ENCODE peak calls at places on chromosomes 6 and 20, in five cellular contexts. One of them, this sample, is unnamed.

GRCh38 chr6:12132351-12133222 is 120.5 kb downstream of the HIVEP1 start:
- DNase-seq in omental fat pad: no peak
- DNase-seq in GM12865: no peak
- DNase-seq in left ventricle myocardium inferior: no peak
- DNase-seq in upper lobe of left lung: no peak
- DNase-seq in this sample: no peak

GRCh38 chr6:4879724-4880372 is 103.6 kb downstream of the CDYL start:
- DNase-seq in omental fat pad: no peak
- DNase-seq in GM12865: peak; percentile 85
- DNase-seq in left ventricle myocardium inferior: no peak
- DNase-seq in upper lobe of left lung: no peak
- DNase-seq in this sample: no peak

GRCh38 chr6:32752580-32752979 is 10.8 kb downstream of the HLA-DQB2 start:
- DNase-seq in omental fat pad: no peak
- DNase-seq in GM12865: no peak
- DNase-seq in left ventricle myocardium inferior: no peak
- DNase-seq in upper lobe of left lung: peak; percentile 48
- DNase-seq in this sample: no peak

GRCh38 chr20:58690351-58690750 is 2.2 kb upstream of the NPEPL1 start:
- DNase-seq in omental fat pad: no peak
- DNase-seq in GM12865: no peak
- DNase-seq in left ventricle myocardium inferior: no peak
- DNase-seq in upper lobe of left lung: no peak
- DNase-seq in this sample: no peak

GRCh38 chr6:24723270-24723669 is 4.3 kb upstream of the C6orf62 start:
- DNase-seq in omental fat pad: no peak
- DNase-seq in GM12865: no peak
- DNase-seq in left ventricle myocardium inferior: no peak
- DNase-seq in upper lobe of left lung: no peak
- DNase-seq in this sample: no peak

GRCh38 chr6:167000759-167001158 is 1.6 kb downstream of the CEP43 start:
- DNase-seq in omental fat pad: no peak
- DNase-seq in GM12865: no peak
- DNase-seq in left ventricle myocardium inferior: no peak
- DNase-seq in upper lobe of left lung: no peak
- DNase-seq in this sample: peak; percentile 33

GRCh38 chr6:113359155-113360140 is 497.7 kb upstream of the MARCKS start:
- DNase-seq in omental fat pad: no peak
- DNase-seq in GM12865: no peak
- DNase-seq in left ventricle myocardium inferior: no peak
- DNase-seq in upper lobe of left lung: no peak
- DNase-seq in this sample: no peak

GRCh38 chr6:163513570-163514166 is 99.2 kb downstream of the QKI start:
- DNase-seq in omental fat pad: no peak
- DNase-seq in GM12865: no peak
- DNase-seq in left ventricle myocardium inferior: no peak
- DNase-seq in upper lobe of left lung: no peak
- DNase-seq in this sample: no peak

GRCh38 chr6:119148102-119148824 is 69.8 kb upstream of the FAM184A start:
- DNase-seq in omental fat pad: no peak
- DNase-seq in GM12865: peak; percentile 60
- DNase-seq in left ventricle myocardium inferior: no peak
- DNase-seq in upper lobe of left lung: no peak
- DNase-seq in this sample: peak; percentile 67

GRCh38 chr20:37481610-37482009 is 39.4 kb upstream of the NNAT start:
- DNase-seq in omental fat pad: no peak
- DNase-seq in GM12865: no peak
- DNase-seq in left ventricle myocardium inferior: no peak
- DNase-seq in upper lobe of left lung: no peak
- DNase-seq in this sample: no peak

GRCh38 chr6:20604159-20604558 is 69.9 kb downstream of the CDKAL1 start:
- DNase-seq in omental fat pad: no peak
- DNase-seq in GM12865: no peak
- DNase-seq in left ventricle myocardium inferior: no peak
- DNase-seq in upper lobe of left lung: no peak
- DNase-seq in this sample: no peak

GRCh38 chr6:79724816-79725215 is 93.7 kb downstream of the SH3BGRL2 start:
- DNase-seq in omental fat pad: no peak
- DNase-seq in GM12865: no peak
- DNase-seq in left ventricle myocardium inferior: peak; percentile 34
- DNase-seq in upper lobe of left lung: no peak
- DNase-seq in this sample: no peak

GRCh38 chr20:38935285-38935684 is 9.1 kb downstream of the FAM83D start:
- DNase-seq in omental fat pad: no peak
- DNase-seq in GM12865: no peak
- DNase-seq in left ventricle myocardium inferior: no peak
- DNase-seq in upper lobe of left lung: no peak
- DNase-seq in this sample: peak; percentile 45

GRCh38 chr6:15861486-15861885 is 198.7 kb upstream of the DTNBP1 start:
- DNase-seq in omental fat pad: no peak
- DNase-seq in GM12865: no peak
- DNase-seq in left ventricle myocardium inferior: no peak
- DNase-seq in upper lobe of left lung: no peak
- DNase-seq in this sample: no peak

GRCh38 chr6:160057080-160057479 is 64.5 kb upstream of the SLC22A1 start:
- DNase-seq in omental fat pad: no peak
- DNase-seq in GM12865: no peak
- DNase-seq in left ventricle myocardium inferior: no peak
- DNase-seq in upper lobe of left lung: no peak
- DNase-seq in this sample: no peak

GRCh38 chr6:101290346-101290745 is 103.2 kb upstream of the GRIK2 start:
- DNase-seq in omental fat pad: no peak
- DNase-seq in GM12865: no peak
- DNase-seq in left ventricle myocardium inferior: no peak
- DNase-seq in upper lobe of left lung: no peak
- DNase-seq in this sample: no peak

GRCh38 chr20:51199920-51200319 is 177.0 kb upstream of the KCNG1 start:
- DNase-seq in omental fat pad: no peak
- DNase-seq in GM12865: no peak
- DNase-seq in left ventricle myocardium inferior: no peak
- DNase-seq in upper lobe of left lung: no peak
- DNase-seq in this sample: no peak

GRCh38 chr6:125597411-125598253 is 151.8 kb upstream of the HEY2 start:
- DNase-seq in omental fat pad: no peak
- DNase-seq in GM12865: peak; percentile 11
- DNase-seq in left ventricle myocardium inferior: peak; percentile 61
- DNase-seq in upper lobe of left lung: peak; percentile 83
- DNase-seq in this sample: no peak

GRCh38 chr6:170583736-170584180 is 679 bp downstream of the PDCD2 start:
- DNase-seq in omental fat pad: no peak
- DNase-seq in GM12865: no peak
- DNase-seq in left ventricle myocardium inferior: no peak
- DNase-seq in upper lobe of left lung: no peak
- DNase-seq in this sample: no peak

GRCh38 chr6:159992366-159992765 is 23.5 kb downstream of the IGF2R start:
- DNase-seq in omental fat pad: no peak
- DNase-seq in GM12865: no peak
- DNase-seq in left ventricle myocardium inferior: no peak
- DNase-seq in upper lobe of left lung: no peak
- DNase-seq in this sample: no peak

GRCh38 chr6:130293800-130294199 is 71.0 kb upstream of the SAMD3 start:
- DNase-seq in omental fat pad: no peak
- DNase-seq in GM12865: peak; percentile 65
- DNase-seq in left ventricle myocardium inferior: no peak
- DNase-seq in upper lobe of left lung: no peak
- DNase-seq in this sample: peak; percentile 57

GRCh38 chr20:58417418-58417817 is 28.4 kb downstream of the VAPB start:
- DNase-seq in omental fat pad: no peak
- DNase-seq in GM12865: no peak
- DNase-seq in left ventricle myocardium inferior: no peak
- DNase-seq in upper lobe of left lung: no peak
- DNase-seq in this sample: no peak

GRCh38 chr6:1296542-1296941 is 15.4 kb upstream of the FOXQ1 start:
- DNase-seq in omental fat pad: no peak
- DNase-seq in GM12865: no peak
- DNase-seq in left ventricle myocardium inferior: no peak
- DNase-seq in upper lobe of left lung: no peak
- DNase-seq in this sample: no peak

GRCh38 chr20:53839423-53840176 is 230.8 kb downstream of the BCAS1 start:
- DNase-seq in omental fat pad: no peak
- DNase-seq in GM12865: peak; percentile 95
- DNase-seq in left ventricle myocardium inferior: peak; percentile 26
- DNase-seq in upper lobe of left lung: peak; percentile 67
- DNase-seq in this sample: peak; percentile 95

GRCh38 chr6:34459899-34460593 is 5.8 kb upstream of the PACSIN1 start:
- DNase-seq in omental fat pad: no peak
- DNase-seq in GM12865: peak; percentile 78
- DNase-seq in left ventricle myocardium inferior: no peak
- DNase-seq in upper lobe of left lung: peak; percentile 55
- DNase-seq in this sample: peak; percentile 81

GRCh38 chr6:16437984-16438383 is 199.6 kb downstream of the GMPR start:
- DNase-seq in omental fat pad: no peak
- DNase-seq in GM12865: no peak
- DNase-seq in left ventricle myocardium inferior: no peak
- DNase-seq in upper lobe of left lung: peak; percentile 36
- DNase-seq in this sample: no peak

GRCh38 chr20:44646641-44647274 is 4.7 kb downstream of the ADA start:
- DNase-seq in omental fat pad: no peak
- DNase-seq in GM12865: peak; percentile 95
- DNase-seq in left ventricle myocardium inferior: no peak
- DNase-seq in upper lobe of left lung: no peak
- DNase-seq in this sample: peak; percentile 84

GRCh38 chr6:111027219-111027618 is 45.4 kb downstream of the RPF2 start:
- DNase-seq in omental fat pad: no peak
- DNase-seq in GM12865: no peak
- DNase-seq in left ventricle myocardium inferior: no peak
- DNase-seq in upper lobe of left lung: no peak
- DNase-seq in this sample: peak; percentile 18

GRCh38 chr6:143098054-143098673 is 37.5 kb downstream of the AIG1 start:
- DNase-seq in omental fat pad: no peak
- DNase-seq in GM12865: peak; percentile 45
- DNase-seq in left ventricle myocardium inferior: no peak
- DNase-seq in upper lobe of left lung: no peak
- DNase-seq in this sample: peak; percentile 44

GRCh38 chr6:92122746-92123145 is 1296.6 kb downstream of the EPHA7 start:
- DNase-seq in omental fat pad: no peak
- DNase-seq in GM12865: no peak
- DNase-seq in left ventricle myocardium inferior: no peak
- DNase-seq in upper lobe of left lung: no peak
- DNase-seq in this sample: peak; percentile 18
- TF ChIP-seq CTCF in omental fat pad: no peak
- TF ChIP-seq CTCF in GM12865: no peak
- TF ChIP-seq CTCF in left ventricle myocardium inferior: peak; percentile 39
- TF ChIP-seq CTCF in upper lobe of left lung: no peak
- TF ChIP-seq CTCF in this sample: peak; percentile 25

GRCh38 chr20:7080472-7080871 is 313.0 kb downstream of the BMP2 start:
- DNase-seq in omental fat pad: no peak
- DNase-seq in GM12865: no peak
- DNase-seq in left ventricle myocardium inferior: no peak
- DNase-seq in upper lobe of left lung: no peak
- DNase-seq in this sample: no peak
- TF ChIP-seq CTCF in omental fat pad: no peak
- TF ChIP-seq CTCF in GM12865: no peak
- TF ChIP-seq CTCF in left ventricle myocardium inferior: no peak
- TF ChIP-seq CTCF in upper lobe of left lung: no peak
- TF ChIP-seq CTCF in this sample: no peak

GRCh38 chr20:440636-441035 is 21.7 kb downstream of the TBC1D20 start:
- DNase-seq in omental fat pad: no peak
- DNase-seq in GM12865: no peak
- DNase-seq in left ventricle myocardium inferior: no peak
- DNase-seq in upper lobe of left lung: no peak
- DNase-seq in this sample: no peak

GRCh38 chr20:436476-436875 is 25.9 kb downstream of the TBC1D20 start:
- DNase-seq in omental fat pad: no peak
- DNase-seq in GM12865: no peak
- DNase-seq in left ventricle myocardium inferior: no peak
- DNase-seq in upper lobe of left lung: no peak
- DNase-seq in this sample: no peak

GRCh38 chr20:437787-438486 is 24.4 kb downstream of the TBC1D20 start:
- DNase-seq in omental fat pad: no peak
- DNase-seq in GM12865: no peak
- DNase-seq in left ventricle myocardium inferior: no peak
- DNase-seq in upper lobe of left lung: no peak
- DNase-seq in this sample: no peak

GRCh38 chr20:440148-440547 is 22.2 kb downstream of the TBC1D20 start:
- DNase-seq in omental fat pad: no peak
- DNase-seq in GM12865: no peak
- DNase-seq in left ventricle myocardium inferior: no peak
- DNase-seq in upper lobe of left lung: no peak
- DNase-seq in this sample: no peak

GRCh38 chr20:438581-439469 is 23.5 kb downstream of the TBC1D20 start:
- DNase-seq in omental fat pad: no peak
- DNase-seq in GM12865: peak; percentile 55
- DNase-seq in left ventricle myocardium inferior: no peak
- DNase-seq in upper lobe of left lung: no peak
- DNase-seq in this sample: no peak
- TF ChIP-seq CTCF in omental fat pad: no peak
- TF ChIP-seq CTCF in GM12865: no peak
- TF ChIP-seq CTCF in left ventricle myocardium inferior: no peak
- TF ChIP-seq CTCF in upper lobe of left lung: no peak
- TF ChIP-seq CTCF in this sample: no peak

GRCh38 chr6:41302638-41303037 is 16.2 kb upstream of the TREM1 start:
- DNase-seq in omental fat pad: no peak
- DNase-seq in GM12865: peak; percentile 51
- DNase-seq in left ventricle myocardium inferior: no peak
- DNase-seq in upper lobe of left lung: no peak
- DNase-seq in this sample: peak; percentile 64
- TF ChIP-seq CTCF in omental fat pad: no peak
- TF ChIP-seq CTCF in GM12865: no peak
- TF ChIP-seq CTCF in left ventricle myocardium inferior: no peak
- TF ChIP-seq CTCF in upper lobe of left lung: no peak
- TF ChIP-seq CTCF in this sample: no peak

GRCh38 chr20:52493177-52493711 is 301.7 kb upstream of the ZFP64 start:
- DNase-seq in omental fat pad: no peak
- DNase-seq in GM12865: no peak
- DNase-seq in left ventricle myocardium inferior: no peak
- DNase-seq in upper lobe of left lung: no peak
- DNase-seq in this sample: no peak

GRCh38 chr20:52494244-52494643 is 302.7 kb upstream of the ZFP64 start:
- DNase-seq in omental fat pad: no peak
- DNase-seq in GM12865: no peak
- DNase-seq in left ventricle myocardium inferior: no peak
- DNase-seq in upper lobe of left lung: no peak
- DNase-seq in this sample: no peak

GRCh38 chr20:52496191-52496590 is 304.6 kb upstream of the ZFP64 start:
- DNase-seq in omental fat pad: no peak
- DNase-seq in GM12865: no peak
- DNase-seq in left ventricle myocardium inferior: no peak
- DNase-seq in upper lobe of left lung: no peak
- DNase-seq in this sample: no peak

DNA sequence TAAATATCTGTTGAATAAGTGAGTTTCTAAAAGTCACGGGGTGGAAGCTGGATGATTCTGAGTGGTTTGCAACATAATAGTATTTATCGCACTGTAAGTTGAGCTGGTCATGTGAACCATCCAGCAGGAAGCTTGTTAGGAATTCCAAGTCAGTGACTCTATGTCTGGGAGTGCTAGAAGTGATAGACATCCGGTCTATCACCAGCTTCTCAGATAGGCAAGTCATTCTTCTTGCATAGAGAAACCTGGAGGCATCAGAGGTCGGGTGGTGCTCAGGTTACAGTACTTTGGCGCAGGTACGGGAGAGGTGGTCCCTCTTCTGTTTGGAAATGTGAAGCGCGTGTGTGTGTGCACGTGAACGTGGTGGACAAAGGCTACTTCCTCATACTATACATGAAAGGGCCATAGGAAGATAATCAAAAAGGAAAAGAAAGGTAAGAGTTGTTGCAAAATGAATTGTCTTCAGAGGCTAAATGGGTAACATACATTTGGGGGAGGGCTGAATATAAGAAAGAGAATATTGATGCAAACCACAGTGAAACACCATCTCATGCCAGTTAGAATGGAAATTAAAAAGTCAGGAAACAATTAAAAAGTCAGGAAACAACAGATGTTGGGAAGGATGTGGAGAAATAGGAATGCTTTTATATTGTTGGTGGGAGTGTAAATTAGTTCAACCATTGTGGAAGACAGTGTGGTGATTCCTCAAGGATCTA is 299.3 kb upstream of the ZFP64 start:
- DNase-seq in omental fat pad: no peak
- DNase-seq in GM12865: no peak
- DNase-seq in left ventricle myocardium inferior: no peak
- DNase-seq in upper lobe of left lung: no peak
- DNase-seq in this sample: no peak
- TF ChIP-seq CTCF in omental fat pad: no peak
- TF ChIP-seq CTCF in GM12865: no peak
- TF ChIP-seq CTCF in left ventricle myocardium inferior: no peak
- TF ChIP-seq CTCF in upper lobe of left lung: no peak
- TF ChIP-seq CTCF in this sample: no peak